ENCODE peak calls at places on chromosomes 2 and 18, in six cellular contexts. I, H, Z, L, B and T are unnamed samples.
A peak's percentile ranks its signal among the peaks of the same experiment; 100 is the strongest.

GRCh38 chr2:204264746-204265145 is 280.5 kb upstream of the PARD3B start:
- DNase-seq in Z (no peak), I (no peak), L (no peak), B (no peak), H (no peak), T (no peak)

GRCh38 chr2:66427219-66427768 is 7.6 kb upstream of the MEIS1 start:
- DNase-seq in L (no peak), I (no peak), B (no peak), Z (no peak), H (peak; percentile 71), T (no peak)

GRCh38 chr2:46510596-46511177 is 31.3 kb downstream of the TMEM247 start:
- DNase-seq in B (no peak), L (no peak), H (no peak), I (no peak), Z (no peak), T (no peak)

GRCh38 chr18:33051397-33051796 is 278.6 kb upstream of the KLHL14 start:
- DNase-seq in Z (no peak), B (no peak), L (no peak), I (no peak), H (peak; percentile 17), T (no peak)

GRCh38 chr2:186554850-186555785 is 34.7 kb upstream of the ITGAV start:
- DNase-seq in H (no peak), B (no peak), L (no peak), I (no peak), Z (peak; percentile 19), T (peak; percentile 8)

GRCh38 chr2:12728221-12728777 is 11.6 kb downstream of the TRIB2 start:
- DNase-seq in H (no peak), B (no peak), L (no peak), Z (no peak), I (no peak), T (no peak)

GRCh38 chr2:168926621-168927386 is 25.7 kb downstream of the G6PC2 start:
- DNase-seq in Z (no peak), B (no peak), H (peak; percentile 43), L (no peak), I (no peak), T (no peak)

GRCh38 chr2:221370076-221370941 is 201.8 kb downstream of the EPHA4 start:
- DNase-seq in I (no peak), Z (no peak), H (no peak), L (no peak), B (no peak), T (no peak)

GRCh38 chr2:20425371-20425881 is 21.4 kb upstream of the RHOB start:
- DNase-seq in B (no peak), H (no peak), Z (no peak), L (no peak), I (no peak), T (no peak)

GRCh38 chr18:22084547-22084946 is 84.8 kb upstream of the GATA6 start:
- DNase-seq in Z (no peak), I (no peak), L (no peak), B (peak; percentile 49), H (no peak), T (no peak)

GRCh38 chr2:74436804-74437695 is 4.7 kb downstream of the RTKN start:
- DNase-seq in H (no peak), Z (no peak), I (no peak), L (no peak), B (no peak), T (no peak)

GRCh38 chr2:467892-468630 is 180.2 kb upstream of the ALKAL2 start:
- DNase-seq in L (no peak), I (no peak), B (no peak), Z (no peak), H (no peak), T (no peak)

GRCh38 chr2:25365241-25365640 is 23.5 kb upstream of the DNMT3A start:
- DNase-seq in Z (no peak), I (no peak), H (peak; percentile 69), B (no peak), L (no peak), T (no peak)

GRCh38 chr2:3179208-3179607 is 198.4 kb downstream of the EIPR1 start:
- DNase-seq in B (peak; percentile 22), L (no peak), I (no peak), H (no peak), Z (peak; percentile 12), T (no peak)